ENCODE peak calls at places on chromosomes 16 and 17, in nine cellular contexts. O is gastrocnemius medialis, G is cardiac muscle cell, I is adrenal gland, R is fibroblast of lung, T is sigmoid colon, X is colonic mucosa, Y is Peyer's patch, Z is heart left ventricle. S is an unnamed sample. For H3K9me3 and H3K36me3, the result is how much of the 10 kb centered on the place peaks cover.

GRCh38 chr16:84597518-84598390 is 20.1 kb downstream of the COTL1 start:
- DNase-seq in O (no peak), G (no peak), I (no peak), R (peak), T (no peak), X (no peak), Y (peak), Z (no peak), S (no peak)

GRCh38 chr16:58628845-58629680 is 563 bp downstream of the CNOT1 start:
- DNase-seq in O (peak), G (peak), I (peak), R (peak), T (peak), X (peak), Y (peak), Z (peak), S (peak)

GRCh38 chr17:77317091-77317519 is 176.3 kb downstream of the SEC14L1 start:
- DNase-seq in O (no peak), G (no peak), I (no peak), R (no peak), T (peak), X (no peak), Y (peak), Z (peak), S (peak)

GRCh38 chr17:82384730-82385429 is 13.3 kb downstream of the UTS2R start:
- DNase-seq in O (peak), G (no peak), I (peak), R (peak), T (no peak), X (no peak), Y (no peak), Z (peak), S (peak)

GRCh38 chr17:65064452-65065019 is 8.0 kb upstream of the GNA13 start:
- DNase-seq in O (no peak), G (no peak), I (no peak), R (peak), T (peak), X (no peak), Y (no peak), Z (no peak), S (peak)

GRCh38 chr17:63519116-63519881 is 3.9 kb upstream of the KCNH6 start:
- DNase-seq in O (no peak), G (no peak), I (no peak), R (no peak), T (no peak), X (no peak), Y (no peak), Z (peak), S (no peak)

GRCh38 chr16:23523321-23523720 is 13.0 kb upstream of the GGA2 start:
- DNase-seq in O (no peak), G (no peak), I (no peak), R (no peak), T (no peak), X (no peak), Y (no peak), Z (no peak), S (no peak)

GRCh38 chr17:77995146-77995852 is 36.8 kb downstream of the TNRC6C start:
- DNase-seq in O (peak), G (no peak), I (peak), R (peak), T (no peak), X (no peak), Y (no peak), Z (peak), S (peak)

GRCh38 chr17:15298176-15298575 is 33.0 kb upstream of the PMP22 start:
- DNase-seq in O (no peak), G (peak), I (no peak), R (peak), T (no peak), X (no peak), Y (no peak), Z (no peak), S (no peak)

GRCh38 chr16:3953728-3954410 is 73.4 kb upstream of the CREBBP start:
- DNase-seq in O (no peak), G (no peak), I (no peak), R (no peak), T (peak), X (no peak), Y (no peak), Z (no peak), S (no peak)

GRCh38 chr17:49656247-49656646 is 21.6 kb downstream of the SPOP start:
- DNase-seq in O (no peak), G (no peak), I (no peak), R (no peak), T (no peak), X (no peak), Y (no peak), Z (no peak), S (no peak)

GRCh38 chr17:18119938-18120337 is 11.4 kb downstream of the MYO15A start:
- DNase-seq in O (no peak), G (no peak), I (no peak), R (no peak), T (no peak), X (no peak), Y (no peak), Z (no peak), S (no peak)

GRCh38 chr17:80254396-80255241 is 6.0 kb upstream of the RNF213 start:
- DNase-seq in O (peak), G (peak), I (peak), R (peak), T (no peak), X (peak), Y (peak), Z (no peak), S (no peak)

GRCh38 chr16:58046936-58047335 is 21.4 kb downstream of the MMP15 start:
- DNase-seq in O (no peak), G (no peak), I (no peak), R (no peak), T (no peak), X (peak), Y (no peak), Z (no peak), S (no peak)

GRCh38 chr17:48499248-48499647 is 31.6 kb downstream of the HOXB1 start:
- DNase-seq in O (no peak), G (no peak), I (no peak), R (peak), T (no peak), X (no peak), Y (no peak), Z (no peak), S (no peak)

GRCh38 chr17:17766351-17767095 is 70.3 kb downstream of the SREBF1 start:
- DNase-seq in O (no peak), G (no peak), I (no peak), R (no peak), T (no peak), X (no peak), Y (peak), Z (peak), S (peak)

GRCh38 chr17:71900830-71901229 is 220.0 kb upstream of the SOX9 start:
- DNase-seq in O (no peak), G (no peak), I (no peak), R (peak), T (no peak), X (no peak), Y (no peak), Z (no peak), S (no peak)

GRCh38 chr16:15510992-15511391 is 76.6 kb downstream of the BMERB1 start:
- DNase-seq in O (no peak), G (no peak), I (no peak), R (no peak), T (no peak), X (no peak), Y (no peak), Z (no peak), S (no peak)

GRCh38 chr16:50497592-50497991 is 50.6 kb upstream of the NKD1 start:
- DNase-seq in O (no peak), G (peak), I (no peak), R (no peak), T (no peak), X (no peak), Y (no peak), Z (no peak), S (no peak)

GRCh38 chr17:19719365-19720209 is 3.2 kb upstream of the SLC47A2 start:
- DNase-seq in O (no peak), G (no peak), I (peak), R (no peak), T (no peak), X (peak), Y (peak), Z (peak), S (no peak)

GRCh38 chr17:20611314-20611713 is 31.8 kb downstream of the CDRT15L2 start:
- DNase-seq in O (no peak), G (no peak), I (no peak), R (no peak), T (no peak), X (no peak), Y (no peak), Z (no peak), S (no peak)

GRCh38 chr17:80513892-80514291 is 30.7 kb upstream of the RPTOR start:
- DNase-seq in O (no peak), G (peak), I (no peak), R (peak), T (no peak), X (no peak), Y (no peak), Z (no peak), S (no peak)

GRCh38 chr17:19978803-19979202 is 1.2 kb upstream of the AKAP10 start:
- DNase-seq in O (no peak), G (no peak), I (no peak), R (no peak), T (no peak), X (no peak), Y (no peak), Z (no peak), S (no peak)

GRCh38 chr17:61981323-61981722 is 53.5 kb upstream of the INTS2 start:
- DNase-seq in O (no peak), G (peak), I (no peak), R (no peak), T (no peak), X (no peak), Y (no peak), Z (no peak), S (no peak)

GRCh38 chr16:30112197-30113030 is 923 bp downstream of the GDPD3 start:
- DNase-seq in O (peak), G (peak), I (peak), R (peak), T (peak), X (peak), Y (peak), Z (peak), S (peak)

DNA sequence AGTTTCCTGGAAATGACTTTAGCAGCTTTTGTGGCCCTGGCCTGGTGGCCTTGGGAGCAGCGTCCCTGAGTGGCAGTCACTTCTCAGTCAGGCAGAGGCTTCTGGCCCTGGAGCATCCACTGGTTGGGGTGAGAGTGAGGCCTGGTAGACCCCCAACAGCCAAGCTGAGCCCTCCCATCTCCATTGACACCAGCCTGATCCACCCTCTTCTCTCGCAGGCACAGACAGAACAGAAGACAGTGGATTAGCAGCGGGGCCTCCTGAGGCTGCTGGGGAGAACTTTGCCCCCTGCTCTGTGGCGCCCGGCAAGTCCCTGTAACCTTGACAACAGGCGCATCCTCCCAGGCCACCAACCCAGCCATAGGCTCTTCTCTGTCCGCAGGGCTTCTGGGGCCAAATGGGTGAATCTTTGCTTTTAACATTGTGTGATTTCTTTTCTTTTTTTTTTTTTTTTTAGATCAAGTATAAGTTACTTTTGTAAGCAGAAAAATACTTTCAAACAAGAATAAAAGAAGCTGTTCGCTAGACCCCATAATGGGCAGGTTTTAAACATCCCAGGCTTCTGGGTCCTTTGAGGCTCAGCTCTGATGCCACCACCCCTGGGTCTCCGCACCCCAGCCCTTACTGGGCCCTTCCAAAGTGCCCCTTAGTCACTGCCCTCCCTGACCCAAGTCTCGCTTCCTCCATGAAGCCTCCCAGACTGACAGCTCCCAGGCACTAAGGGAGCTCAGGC is 12.7 kb upstream of the FLYWCH1 start:
- DNase-seq in O (no peak), G (no peak), I (no peak), R (no peak), T (no peak), X (no peak), Y (no peak), Z (no peak), S (no peak)
- H3K27ac ChIP-seq in O (no peak), G (no peak), I (no peak), R (no peak), T (no peak), X (no peak), Y (no peak), Z (no peak), S (no peak)

GRCh38 chr17:28271431-28271830 is 47.6 kb upstream of the TMEM97 start:
- DNase-seq in O (no peak), G (no peak), I (no peak), R (no peak), T (no peak), X (no peak), Y (no peak), Z (no peak), S (no peak)

GRCh38 chr17:28270055-28270454 is 48.9 kb upstream of the TMEM97 start:
- DNase-seq in O (no peak), G (no peak), I (no peak), R (no peak), T (no peak), X (no peak), Y (no peak), Z (no peak), S (no peak)

GRCh38 chr17:28270926-28271325 is 48.1 kb upstream of the TMEM97 start:
- DNase-seq in O (no peak), G (no peak), I (no peak), R (no peak), T (no peak), X (no peak), Y (no peak), Z (no peak), S (no peak)

GRCh38 chr17:28267720-28268609 is 51.0 kb upstream of the TMEM97 start:
- DNase-seq in O (no peak), G (no peak), I (no peak), R (no peak), T (no peak), X (no peak), Y (no peak), Z (no peak), S (no peak)

DNA sequence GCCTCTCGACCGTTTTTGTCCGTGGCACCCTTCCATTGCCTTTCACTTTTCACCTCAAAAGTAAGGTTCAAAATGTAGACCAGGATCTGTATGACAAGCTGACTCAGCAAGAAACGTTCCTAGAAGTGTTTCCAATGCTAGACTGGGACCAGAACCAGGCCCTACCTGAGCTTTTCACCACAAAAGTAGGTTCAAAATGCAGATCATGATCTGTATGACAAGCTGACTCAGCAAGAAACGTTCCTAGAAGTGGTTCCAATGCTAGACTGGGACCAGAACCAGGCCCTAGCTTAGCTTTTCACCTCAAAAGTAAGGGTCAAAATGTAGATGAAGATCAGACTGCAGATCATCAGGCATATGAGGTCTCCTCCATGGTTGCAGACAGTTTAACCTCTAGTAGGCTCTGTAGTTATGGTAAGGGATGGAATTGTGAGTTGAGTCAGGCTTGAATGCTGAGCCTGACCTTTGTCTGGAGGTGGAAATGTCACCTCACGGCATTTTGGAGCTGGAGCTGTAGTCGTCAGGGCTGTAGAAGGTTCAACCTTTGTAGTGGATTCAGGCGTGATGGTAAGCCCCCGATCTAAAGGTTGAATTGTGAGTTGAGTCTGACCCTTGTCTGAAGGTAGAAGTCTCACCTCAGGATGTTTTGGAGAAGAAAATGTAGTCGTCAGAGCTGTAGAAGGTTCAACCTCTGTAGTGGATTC is 50.2 kb upstream of the TMEM97 start:
- DNase-seq in O (no peak), G (no peak), I (no peak), R (no peak), T (no peak), X (no peak), Y (no peak), Z (no peak), S (no peak)
- H3K9me3 ChIP-seq in O (under half), G (under half), I (under half), R (under half), T (under half), X (under half), Y (under half), Z (under half), S (under half)

DNA sequence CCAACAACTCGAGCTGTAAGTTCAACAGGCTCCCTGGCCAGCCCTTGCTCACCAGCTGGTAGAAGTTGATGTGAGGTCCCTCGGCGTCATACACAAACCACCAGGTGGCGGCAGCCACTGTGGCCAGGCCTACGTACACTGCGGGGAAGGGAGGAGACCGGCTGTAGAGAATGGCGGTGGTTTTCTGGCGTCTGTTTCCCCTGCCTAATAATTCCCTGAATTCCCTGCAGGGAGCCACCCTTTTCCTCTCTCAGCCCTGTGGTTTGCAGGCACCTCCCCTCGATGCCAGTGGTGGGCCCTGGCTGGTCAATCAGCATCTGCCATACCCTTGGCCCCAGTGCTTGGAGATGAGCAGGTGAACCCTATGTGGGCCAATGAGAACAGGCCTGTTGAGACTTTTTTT is 18.9 kb upstream of the P2RX1 start:
- DNase-seq in O (peak), G (peak), I (peak), R (peak), T (no peak), X (peak), Y (peak), Z (no peak), S (peak)
- H3K36me3 ChIP-seq in O (under half), G (under half), I (under half), R (under half), T (under half), X (under half), Y (half or more), Z (under half), S (under half)

GRCh38 chr17:73064084-73064938 is 28.2 kb downstream of the SLC39A11 start:
- DNase-seq in O (peak), G (no peak), I (no peak), R (peak), T (no peak), X (no peak), Y (no peak), Z (no peak), S (peak)

GRCh38 chr17:73067075-73067474 is 25.4 kb downstream of the SLC39A11 start:
- DNase-seq in O (no peak), G (no peak), I (no peak), R (no peak), T (no peak), X (no peak), Y (no peak), Z (no peak), S (no peak)

GRCh38 chr17:73066148-73066884 is 26.2 kb downstream of the SLC39A11 start:
- DNase-seq in O (no peak), G (no peak), I (no peak), R (no peak), T (no peak), X (no peak), Y (no peak), Z (no peak), S (no peak)

GRCh38 chr17:73062726-73063125 is 29.8 kb downstream of the SLC39A11 start:
- DNase-seq in O (no peak), G (no peak), I (no peak), R (no peak), T (no peak), X (no peak), Y (no peak), Z (no peak), S (peak)

DNA sequence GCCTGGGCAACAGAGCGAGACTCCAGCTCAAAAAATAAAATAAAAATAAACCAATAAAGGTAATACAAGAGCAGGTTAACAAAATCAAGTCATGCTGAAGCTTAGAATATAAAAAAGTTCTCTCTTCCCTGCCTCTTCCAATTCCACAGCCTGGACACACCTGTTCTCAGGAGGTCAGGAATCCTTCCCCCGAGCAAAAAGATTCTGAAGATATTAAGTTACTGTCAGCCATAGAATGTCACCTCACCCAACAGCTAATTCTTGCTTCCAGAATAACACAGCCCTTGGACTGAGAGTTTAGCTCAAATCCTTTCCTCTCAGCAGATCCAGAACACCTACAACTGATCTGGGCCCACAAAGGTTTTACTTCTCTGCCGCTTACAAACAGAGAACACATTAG is 27.1 kb downstream of the SLC39A11 start:
- DNase-seq in O (no peak), G (no peak), I (no peak), R (no peak), T (no peak), X (no peak), Y (no peak), Z (no peak), S (no peak)
- H3K27ac ChIP-seq in O (no peak), G (no peak), I (no peak), R (no peak), T (no peak), X (no peak), Y (no peak), Z (no peak), S (peak)